ENCODE peak calls at places on chromosomes 11 and 22, in four cellular contexts. One of them, this sample, is unnamed.

GRCh38 chr22:23110190-23110921 is 31.4 kb downstream of the RSPH14 start:
- DNase-seq in cardiac fibroblast: peak; percentile 4
- DNase-seq in activated CD4-positive, alpha-beta T cell treated with anti-CD3 and anti-CD28 coated beads, Interleukin-2, amount 10 ng/mL, durations not matched to agents 24 days and 14 days: no peak
- DNase-seq in D721Med: no peak
- DNase-seq in this sample: peak; percentile 57

GRCh38 chr11:73416711-73417265 is 40.6 kb downstream of the RELT start:
- DNase-seq in cardiac fibroblast: peak; percentile 52
- DNase-seq in activated CD4-positive, alpha-beta T cell treated with anti-CD3 and anti-CD28 coated beads, Interleukin-2, amount 10 ng/mL, durations not matched to agents 24 days and 14 days: no peak
- DNase-seq in D721Med: no peak
- DNase-seq in this sample: no peak

GRCh38 chr11:12052676-12053605 is 44.5 kb upstream of the DKK3 start:
- DNase-seq in cardiac fibroblast: no peak
- DNase-seq in activated CD4-positive, alpha-beta T cell treated with anti-CD3 and anti-CD28 coated beads, Interleukin-2, amount 10 ng/mL, durations not matched to agents 24 days and 14 days: peak; percentile 69
- DNase-seq in D721Med: no peak
- DNase-seq in this sample: no peak

GRCh38 chr11:95283653-95284052 is 52.7 kb upstream of the SESN3 start:
- DNase-seq in cardiac fibroblast: peak; percentile 26
- DNase-seq in activated CD4-positive, alpha-beta T cell treated with anti-CD3 and anti-CD28 coated beads, Interleukin-2, amount 10 ng/mL, durations not matched to agents 24 days and 14 days: no peak
- DNase-seq in D721Med: no peak
- DNase-seq in this sample: no peak

GRCh38 chr22:17943533-17944204 is 80.7 kb downstream of the MICAL3 start:
- DNase-seq in cardiac fibroblast: no peak
- DNase-seq in activated CD4-positive, alpha-beta T cell treated with anti-CD3 and anti-CD28 coated beads, Interleukin-2, amount 10 ng/mL, durations not matched to agents 24 days and 14 days: no peak
- DNase-seq in D721Med: no peak
- DNase-seq in this sample: peak; percentile 55

GRCh38 chr11:19432370-19433163 is 191.8 kb upstream of the E2F8 start:
- DNase-seq in cardiac fibroblast: peak; percentile 90
- DNase-seq in activated CD4-positive, alpha-beta T cell treated with anti-CD3 and anti-CD28 coated beads, Interleukin-2, amount 10 ng/mL, durations not matched to agents 24 days and 14 days: no peak
- DNase-seq in D721Med: no peak
- DNase-seq in this sample: no peak

GRCh38 chr22:22030493-22031182 is 48.1 kb upstream of the TOP3B start:
- DNase-seq in cardiac fibroblast: peak; percentile 40
- DNase-seq in activated CD4-positive, alpha-beta T cell treated with anti-CD3 and anti-CD28 coated beads, Interleukin-2, amount 10 ng/mL, durations not matched to agents 24 days and 14 days: no peak
- DNase-seq in D721Med: no peak
- DNase-seq in this sample: peak; percentile 20

GRCh38 chr11:74570266-74571061 is 21.9 kb upstream of the POLD3 start:
- DNase-seq in cardiac fibroblast: peak; percentile 77
- DNase-seq in activated CD4-positive, alpha-beta T cell treated with anti-CD3 and anti-CD28 coated beads, Interleukin-2, amount 10 ng/mL, durations not matched to agents 24 days and 14 days: peak; percentile 67
- DNase-seq in D721Med: peak; percentile 36
- DNase-seq in this sample: peak; percentile 82

GRCh38 chr11:37076866-37077265 is 478.8 kb upstream of the RAG2 start:
- DNase-seq in cardiac fibroblast: no peak
- DNase-seq in activated CD4-positive, alpha-beta T cell treated with anti-CD3 and anti-CD28 coated beads, Interleukin-2, amount 10 ng/mL, durations not matched to agents 24 days and 14 days: no peak
- DNase-seq in D721Med: no peak
- DNase-seq in this sample: no peak

GRCh38 chr11:20022363-20023081 is 137.8 kb downstream of the DBX1 start:
- DNase-seq in cardiac fibroblast: peak; percentile 62
- DNase-seq in activated CD4-positive, alpha-beta T cell treated with anti-CD3 and anti-CD28 coated beads, Interleukin-2, amount 10 ng/mL, durations not matched to agents 24 days and 14 days: no peak
- DNase-seq in D721Med: no peak
- DNase-seq in this sample: peak; percentile 78

GRCh38 chr11:34609850-34610249 is 11.0 kb upstream of the EHF start:
- DNase-seq in cardiac fibroblast: peak; percentile 38
- DNase-seq in activated CD4-positive, alpha-beta T cell treated with anti-CD3 and anti-CD28 coated beads, Interleukin-2, amount 10 ng/mL, durations not matched to agents 24 days and 14 days: no peak
- DNase-seq in D721Med: no peak
- DNase-seq in this sample: no peak

GRCh38 chr22:49154433-49154832 is 673.2 kb downstream of the BRD1 start:
- DNase-seq in cardiac fibroblast: no peak
- DNase-seq in activated CD4-positive, alpha-beta T cell treated with anti-CD3 and anti-CD28 coated beads, Interleukin-2, amount 10 ng/mL, durations not matched to agents 24 days and 14 days: no peak
- DNase-seq in D721Med: no peak
- DNase-seq in this sample: no peak

GRCh38 chr11:93652161-93652597 is 9.3 kb upstream of the CEP295 start:
- DNase-seq in cardiac fibroblast: peak; percentile 71
- DNase-seq in activated CD4-positive, alpha-beta T cell treated with anti-CD3 and anti-CD28 coated beads, Interleukin-2, amount 10 ng/mL, durations not matched to agents 24 days and 14 days: peak; percentile 80
- DNase-seq in D721Med: no peak
- DNase-seq in this sample: peak; percentile 66

GRCh38 chr11:19404787-19405186 is 164.0 kb upstream of the E2F8 start:
- DNase-seq in cardiac fibroblast: no peak
- DNase-seq in activated CD4-positive, alpha-beta T cell treated with anti-CD3 and anti-CD28 coated beads, Interleukin-2, amount 10 ng/mL, durations not matched to agents 24 days and 14 days: no peak
- DNase-seq in D721Med: no peak
- DNase-seq in this sample: no peak

GRCh38 chr11:35144811-35145210 is 5.8 kb downstream of the CD44 start:
- DNase-seq in cardiac fibroblast: peak; percentile 71
- DNase-seq in activated CD4-positive, alpha-beta T cell treated with anti-CD3 and anti-CD28 coated beads, Interleukin-2, amount 10 ng/mL, durations not matched to agents 24 days and 14 days: no peak
- DNase-seq in D721Med: no peak
- DNase-seq in this sample: no peak

GRCh38 chr22:20422271-20422958 is 15.2 kb downstream of the SCARF2 start:
- DNase-seq in cardiac fibroblast: no peak
- DNase-seq in activated CD4-positive, alpha-beta T cell treated with anti-CD3 and anti-CD28 coated beads, Interleukin-2, amount 10 ng/mL, durations not matched to agents 24 days and 14 days: no peak
- DNase-seq in D721Med: peak; percentile 8
- DNase-seq in this sample: no peak

GRCh38 chr11:70556884-70557741 is 158.8 kb downstream of the CTTN start:
- DNase-seq in cardiac fibroblast: no peak
- DNase-seq in activated CD4-positive, alpha-beta T cell treated with anti-CD3 and anti-CD28 coated beads, Interleukin-2, amount 10 ng/mL, durations not matched to agents 24 days and 14 days: no peak
- DNase-seq in D721Med: no peak
- DNase-seq in this sample: no peak

GRCh38 chr11:112931686-112932085 is 29.5 kb upstream of the NCAM1 start:
- DNase-seq in cardiac fibroblast: no peak
- DNase-seq in activated CD4-positive, alpha-beta T cell treated with anti-CD3 and anti-CD28 coated beads, Interleukin-2, amount 10 ng/mL, durations not matched to agents 24 days and 14 days: no peak
- DNase-seq in D721Med: no peak
- DNase-seq in this sample: no peak

GRCh38 chr22:24952837-24953293 is 349 bp downstream of the KIAA1671 start:
- DNase-seq in cardiac fibroblast: peak; percentile 61
- DNase-seq in activated CD4-positive, alpha-beta T cell treated with anti-CD3 and anti-CD28 coated beads, Interleukin-2, amount 10 ng/mL, durations not matched to agents 24 days and 14 days: no peak
- DNase-seq in D721Med: no peak
- DNase-seq in this sample: peak; percentile 87

GRCh38 chr11:32374261-32374711 is 61.1 kb downstream of the WT1 start:
- DNase-seq in cardiac fibroblast: peak; percentile 43
- DNase-seq in activated CD4-positive, alpha-beta T cell treated with anti-CD3 and anti-CD28 coated beads, Interleukin-2, amount 10 ng/mL, durations not matched to agents 24 days and 14 days: peak; percentile 83
- DNase-seq in D721Med: no peak
- DNase-seq in this sample: peak; percentile 64

GRCh38 chr22:28282346-28282745 is 363.3 kb upstream of the PITPNB start:
- DNase-seq in cardiac fibroblast: peak; percentile 43
- DNase-seq in activated CD4-positive, alpha-beta T cell treated with anti-CD3 and anti-CD28 coated beads, Interleukin-2, amount 10 ng/mL, durations not matched to agents 24 days and 14 days: no peak
- DNase-seq in D721Med: no peak
- DNase-seq in this sample: no peak

GRCh38 chr11:34827239-34827638 is 88.9 kb downstream of the APIP start:
- DNase-seq in cardiac fibroblast: no peak
- DNase-seq in activated CD4-positive, alpha-beta T cell treated with anti-CD3 and anti-CD28 coated beads, Interleukin-2, amount 10 ng/mL, durations not matched to agents 24 days and 14 days: no peak
- DNase-seq in D721Med: no peak
- DNase-seq in this sample: no peak

GRCh38 chr11:66172146-66172545 is 96.3 kb upstream of the RAB1B start:
- DNase-seq in cardiac fibroblast: peak; percentile 70
- DNase-seq in activated CD4-positive, alpha-beta T cell treated with anti-CD3 and anti-CD28 coated beads, Interleukin-2, amount 10 ng/mL, durations not matched to agents 24 days and 14 days: no peak
- DNase-seq in D721Med: no peak
- DNase-seq in this sample: no peak

GRCh38 chr11:45664376-45665205 is 831 bp downstream of the CHST1 start:
- DNase-seq in cardiac fibroblast: no peak
- DNase-seq in activated CD4-positive, alpha-beta T cell treated with anti-CD3 and anti-CD28 coated beads, Interleukin-2, amount 10 ng/mL, durations not matched to agents 24 days and 14 days: no peak
- DNase-seq in D721Med: no peak
- DNase-seq in this sample: no peak

GRCh38 chr11:7637447-7638157 is 35.7 kb downstream of the CYB5R2 start:
- DNase-seq in cardiac fibroblast: peak; percentile 91
- DNase-seq in activated CD4-positive, alpha-beta T cell treated with anti-CD3 and anti-CD28 coated beads, Interleukin-2, amount 10 ng/mL, durations not matched to agents 24 days and 14 days: no peak
- DNase-seq in D721Med: no peak
- DNase-seq in this sample: peak; percentile 84

GRCh38 chr11:73308003-73308962 is at the start of gene ARHGEF17:
- DNase-seq in cardiac fibroblast: no peak
- DNase-seq in activated CD4-positive, alpha-beta T cell treated with anti-CD3 and anti-CD28 coated beads, Interleukin-2, amount 10 ng/mL, durations not matched to agents 24 days and 14 days: no peak
- DNase-seq in D721Med: peak; percentile 63
- DNase-seq in this sample: peak; percentile 77

GRCh38 chr22:44068422-44069191 is 44.5 kb downstream of the PARVB start:
- DNase-seq in cardiac fibroblast: no peak
- DNase-seq in activated CD4-positive, alpha-beta T cell treated with anti-CD3 and anti-CD28 coated beads, Interleukin-2, amount 10 ng/mL, durations not matched to agents 24 days and 14 days: no peak
- DNase-seq in D721Med: no peak
- DNase-seq in this sample: peak; percentile 33

GRCh38 chr22:48352086-48352911 is 1475.4 kb downstream of the BRD1 start:
- DNase-seq in cardiac fibroblast: no peak
- DNase-seq in activated CD4-positive, alpha-beta T cell treated with anti-CD3 and anti-CD28 coated beads, Interleukin-2, amount 10 ng/mL, durations not matched to agents 24 days and 14 days: no peak
- DNase-seq in D721Med: no peak
- DNase-seq in this sample: no peak

GRCh38 chr11:48052183-48053040 is 72.1 kb downstream of the PTPRJ start:
- DNase-seq in cardiac fibroblast: peak; percentile 35
- DNase-seq in activated CD4-positive, alpha-beta T cell treated with anti-CD3 and anti-CD28 coated beads, Interleukin-2, amount 10 ng/mL, durations not matched to agents 24 days and 14 days: no peak
- DNase-seq in D721Med: no peak
- DNase-seq in this sample: peak; percentile 39

GRCh38 chr11:64553554-64554201 is 37.3 kb upstream of the SLC22A12 start:
- DNase-seq in cardiac fibroblast: peak; percentile 66
- DNase-seq in activated CD4-positive, alpha-beta T cell treated with anti-CD3 and anti-CD28 coated beads, Interleukin-2, amount 10 ng/mL, durations not matched to agents 24 days and 14 days: peak; percentile 85
- DNase-seq in D721Med: peak; percentile 58
- DNase-seq in this sample: peak; percentile 70

GRCh38 chr11:124934862-124935547 is 842 bp downstream of the HEPACAM start:
- DNase-seq in cardiac fibroblast: peak; percentile 85
- DNase-seq in activated CD4-positive, alpha-beta T cell treated with anti-CD3 and anti-CD28 coated beads, Interleukin-2, amount 10 ng/mL, durations not matched to agents 24 days and 14 days: no peak
- DNase-seq in D721Med: no peak
- DNase-seq in this sample: peak; percentile 41

GRCh38 chr22:49569286-49570031 is 258.2 kb downstream of the BRD1 start:
- DNase-seq in cardiac fibroblast: no peak
- DNase-seq in activated CD4-positive, alpha-beta T cell treated with anti-CD3 and anti-CD28 coated beads, Interleukin-2, amount 10 ng/mL, durations not matched to agents 24 days and 14 days: no peak
- DNase-seq in D721Med: no peak
- DNase-seq in this sample: no peak

GRCh38 chr11:70502677-70503076 is 104.3 kb downstream of the CTTN start:
- DNase-seq in cardiac fibroblast: no peak
- DNase-seq in activated CD4-positive, alpha-beta T cell treated with anti-CD3 and anti-CD28 coated beads, Interleukin-2, amount 10 ng/mL, durations not matched to agents 24 days and 14 days: no peak
- DNase-seq in D721Med: no peak
- DNase-seq in this sample: no peak